ENCODE peak calls at places on chromosomes 12 and 14, in eight cellular contexts. A, E, S, K, T, Q, Y and B are unnamed samples.

GRCh38 chr14:100406505-100407131 is 83.5 kb downstream of the SLC25A47 start:
- DNase-seq in Y (peak), Q (no peak), T (no peak), A (no peak), S (peak), E (peak), K (peak), B (peak)

GRCh38 chr12:103748875-103749274 is 92.2 kb downstream of the NT5DC3 start:
- DNase-seq in Y (no peak), A (no peak), T (no peak), E (no peak), S (no peak), K (no peak), Q (no peak), B (no peak)

GRCh38 chr12:40829738-40830144 is 137.5 kb downstream of the CNTN1 start:
- DNase-seq in Q (no peak), T (no peak), K (no peak), Y (no peak), S (peak), A (no peak), E (no peak), B (peak)

GRCh38 chr14:44316647-44317432 is 190.2 kb downstream of the FSCB start:
- DNase-seq in Y (peak), Q (no peak), E (no peak), T (no peak), S (peak), A (peak), K (peak), B (peak)

GRCh38 chr12:14936224-14936861 is 2.0 kb downstream of the ERP27 start:
- DNase-seq in S (no peak), Q (no peak), K (no peak), Y (no peak), T (no peak), E (no peak), A (no peak), B (no peak)

GRCh38 chr12:123037791-123038190 is 57.3 kb downstream of the ARL6IP4 start:
- DNase-seq in S (no peak), E (no peak), Q (no peak), K (no peak), T (no peak), Y (no peak), A (no peak), B (no peak)

GRCh38 chr14:30928462-30928861 is 54.1 kb downstream of the COCH start:
- DNase-seq in T (no peak), A (no peak), K (no peak), E (no peak), Y (peak), S (peak), Q (no peak), B (no peak)

GRCh38 chr12:130990034-130990433 is 36.3 kb downstream of the ADGRD1 start:
- DNase-seq in T (no peak), Y (no peak), Q (no peak), E (peak), A (no peak), S (no peak), K (peak), B (no peak)

GRCh38 chr12:64612843-64613242 is 2.5 kb downstream of the RASSF3 start:
- DNase-seq in E (no peak), Y (peak), Q (peak), S (no peak), T (no peak), K (no peak), A (no peak), B (peak)

GRCh38 chr14:71541271-71541670 is 391.0 kb upstream of the RGS6 start:
- DNase-seq in S (no peak), Q (no peak), Y (no peak), K (no peak), T (no peak), E (no peak), A (no peak), B (no peak)

GRCh38 chr12:94073441-94074051 is 74.8 kb upstream of the PLXNC1 start:
- DNase-seq in Y (peak), K (no peak), E (peak), A (no peak), T (no peak), Q (no peak), S (no peak), B (no peak)

GRCh38 chr12:6222009-6222702 is 22.0 kb downstream of the CD9 start:
- DNase-seq in K (peak), T (no peak), S (peak), E (no peak), A (peak), Y (peak), Q (no peak), B (no peak)

GRCh38 chr12:2845280-2845679 is 10.4 kb upstream of the NRIP2 start:
- DNase-seq in E (no peak), S (peak), T (peak), K (no peak), Q (no peak), Y (peak), A (no peak), B (peak)

GRCh38 chr12:13950502-13950901 is 30.9 kb downstream of the GRIN2B start:
- DNase-seq in T (no peak), E (no peak), S (no peak), Y (no peak), Q (no peak), A (no peak), K (peak), B (no peak)

GRCh38 chr14:25756880-25757279 is 706.9 kb upstream of the STXBP6 start:
- DNase-seq in K (no peak), A (no peak), S (no peak), Y (no peak), T (no peak), Q (no peak), E (no peak), B (no peak)

GRCh38 chr14:21428930-21429329 is 27.0 kb downstream of the CHD8 start:
- DNase-seq in Q (no peak), T (no peak), A (no peak), S (peak), E (peak), Y (no peak), K (no peak), B (no peak)

GRCh38 chr14:24535737-24536136 is 27.7 kb upstream of the CMA1 start:
- DNase-seq in Y (no peak), Q (no peak), S (no peak), T (no peak), K (no peak), A (no peak), E (no peak), B (no peak)

GRCh38 chr14:87698496-87698895 is 294.5 kb downstream of the GALC start:
- DNase-seq in A (no peak), Q (no peak), T (no peak), Y (no peak), K (no peak), S (no peak), E (no peak), B (no peak)

GRCh38 chr14:94447206-94447605 is 5.4 kb downstream of the SERPINA11 start:
- DNase-seq in Q (no peak), T (no peak), E (no peak), S (no peak), Y (no peak), K (no peak), A (no peak), B (no peak)

GRCh38 chr12:69366796-69367195 is 7.3 kb downstream of the YEATS4 start:
- DNase-seq in T (no peak), Q (no peak), K (no peak), E (no peak), A (no peak), S (no peak), Y (no peak), B (no peak)

GRCh38 chr12:14322403-14322802 is 43.1 kb upstream of the ATF7IP start:
- DNase-seq in A (no peak), E (no peak), S (no peak), K (no peak), Y (peak), Q (no peak), T (no peak), B (peak)

GRCh38 chr12:99154264-99154982 is 493.1 kb upstream of the GARIN6 start:
- DNase-seq in K (no peak), A (no peak), E (no peak), Q (no peak), S (peak), Y (peak), T (peak), B (peak)

GRCh38 chr14:88541324-88541723 is 13.5 kb downstream of the PTPN21 start:
- DNase-seq in A (no peak), Q (no peak), S (no peak), K (no peak), Y (no peak), E (no peak), T (no peak), B (no peak)

GRCh38 chr12:124835652-124836410 is 27.8 kb downstream of the SCARB1 start:
- DNase-seq in Q (no peak), S (no peak), E (no peak), A (no peak), Y (no peak), T (no peak), K (no peak), B (peak)

GRCh38 chr14:70045715-70046535 is 142.8 kb downstream of the SLC8A3 start:
- DNase-seq in K (peak), Q (no peak), A (no peak), T (no peak), E (peak), Y (peak), S (peak), B (peak)

GRCh38 chr12:90399317-90399716 is 555.7 kb downstream of the CCER1 start:
- DNase-seq in Q (no peak), Y (peak), S (no peak), A (no peak), T (no peak), E (no peak), K (no peak), B (peak)

GRCh38 chr12:6782903-6783571 is 6.3 kb upstream of the CD4 start:
- DNase-seq in T (no peak), A (no peak), K (no peak), S (no peak), Y (no peak), E (no peak), Q (peak), B (no peak)

GRCh38 chr14:72616294-72616693 is 277.6 kb downstream of the DPF3 start:
- DNase-seq in E (no peak), Y (peak), K (no peak), S (peak), Q (no peak), T (no peak), A (no peak), B (peak)

GRCh38 chr14:104865069-104865630 is at the start of gene CEP170B:
- DNase-seq in Q (peak), E (no peak), K (peak), T (no peak), Y (peak), S (no peak), A (no peak), B (peak)

GRCh38 chr14:88352299-88353097 is 29.4 kb upstream of the KCNK10 start:
- DNase-seq in T (no peak), A (no peak), E (no peak), Q (no peak), K (no peak), Y (peak), S (peak), B (no peak)

GRCh38 chr14:91869556-91869955 is 2.2 kb upstream of the TC2N start:
- DNase-seq in A (no peak), Q (no peak), E (no peak), Y (no peak), S (peak), T (no peak), K (no peak), B (no peak)

GRCh38 chr12:52202361-52203078 is 10.7 kb upstream of the KRT80 start:
- DNase-seq in E (no peak), A (peak), Y (peak), K (no peak), S (no peak), Q (no peak), T (no peak), B (peak)

GRCh38 chr12:42320796-42321195 is 5.1 kb downstream of the ZCRB1 start:
- DNase-seq in Q (no peak), A (no peak), Y (no peak), E (no peak), T (no peak), S (no peak), K (no peak), B (no peak)

GRCh38 chr14:64758025-64758521 is 53.8 kb downstream of the PLEKHG3 start:
- DNase-seq in S (peak), K (no peak), T (peak), A (peak), Q (no peak), E (peak), Y (peak), B (peak)

GRCh38 chr12:75977590-75977951 is 54.0 kb downstream of the PHLDA1 start:
- DNase-seq in T (no peak), Q (no peak), K (no peak), S (no peak), Y (no peak), A (no peak), E (no peak), B (no peak)
- H3K4me3 ChIP-seq in T (no peak), Q (no peak), K (no peak), S (no peak), Y (no peak), A (no peak), E (no peak), B (no peak)

GRCh38 chr12:30320561-30320960 is 375.1 kb downstream of the IPO8 start:
- DNase-seq in A (no peak), T (no peak), E (no peak), S (no peak), Y (no peak), Q (no peak), K (no peak), B (no peak)

GRCh38 chr12:30323008-30323407 is 372.7 kb downstream of the IPO8 start:
- DNase-seq in E (no peak), T (no peak), A (no peak), Y (peak), S (no peak), K (no peak), Q (no peak), B (peak)
- TF ChIP-seq CTCF in E (no peak), T (no peak), A (no peak), Y (peak), S (no peak), K (no peak), Q (no peak), B (peak)

DNA sequence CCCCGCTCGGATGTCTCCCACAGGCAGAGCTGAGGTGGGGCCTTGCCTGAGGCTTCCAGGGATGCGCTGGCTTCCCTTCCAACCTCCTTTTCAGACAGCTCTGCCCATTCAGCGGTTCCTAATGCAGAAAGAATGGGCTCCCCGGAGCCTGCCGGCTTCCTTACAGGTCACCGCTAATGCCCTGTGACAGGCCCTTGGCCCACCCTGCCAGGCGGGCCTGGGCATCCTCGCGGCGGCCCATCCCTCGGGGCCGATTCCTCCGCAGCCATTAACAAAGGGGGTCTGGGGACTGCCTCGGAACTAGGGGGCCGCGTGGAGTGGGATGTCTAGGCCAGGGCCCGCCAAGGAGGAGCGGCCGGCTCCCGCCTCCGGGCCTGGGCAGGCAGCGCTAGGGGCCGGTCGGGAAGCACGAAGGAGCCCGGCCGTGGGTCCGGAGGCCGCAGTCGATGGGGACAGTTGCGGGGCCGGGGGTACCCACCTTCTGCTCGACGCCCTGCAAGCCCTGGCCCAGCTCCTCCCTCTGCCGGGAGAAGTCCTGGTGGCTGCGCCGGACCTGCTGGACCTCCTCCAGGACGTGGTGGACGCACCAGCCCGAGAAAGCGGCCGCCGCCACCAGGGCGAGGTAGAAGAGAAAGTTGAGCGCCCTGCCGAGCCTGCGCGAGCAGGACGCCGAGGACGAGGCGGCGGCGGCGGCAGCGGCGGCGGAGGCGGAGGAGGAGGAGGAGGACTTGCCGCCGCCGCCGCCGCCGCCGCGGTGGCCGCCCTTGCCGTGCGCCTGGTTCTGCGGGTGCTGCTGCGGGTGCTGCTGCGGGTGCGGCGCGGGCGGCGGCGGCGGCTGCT is 709 bp downstream of the CKAP4 start:
- DNase-seq in Q (peak), E (peak), A (no peak), S (peak), K (peak), T (peak), Y (peak), B (peak)
- H3K4me3 ChIP-seq in Q (peak), E (peak), A (peak), S (peak), K (peak), T (peak), Y (peak), B (peak)

DNA sequence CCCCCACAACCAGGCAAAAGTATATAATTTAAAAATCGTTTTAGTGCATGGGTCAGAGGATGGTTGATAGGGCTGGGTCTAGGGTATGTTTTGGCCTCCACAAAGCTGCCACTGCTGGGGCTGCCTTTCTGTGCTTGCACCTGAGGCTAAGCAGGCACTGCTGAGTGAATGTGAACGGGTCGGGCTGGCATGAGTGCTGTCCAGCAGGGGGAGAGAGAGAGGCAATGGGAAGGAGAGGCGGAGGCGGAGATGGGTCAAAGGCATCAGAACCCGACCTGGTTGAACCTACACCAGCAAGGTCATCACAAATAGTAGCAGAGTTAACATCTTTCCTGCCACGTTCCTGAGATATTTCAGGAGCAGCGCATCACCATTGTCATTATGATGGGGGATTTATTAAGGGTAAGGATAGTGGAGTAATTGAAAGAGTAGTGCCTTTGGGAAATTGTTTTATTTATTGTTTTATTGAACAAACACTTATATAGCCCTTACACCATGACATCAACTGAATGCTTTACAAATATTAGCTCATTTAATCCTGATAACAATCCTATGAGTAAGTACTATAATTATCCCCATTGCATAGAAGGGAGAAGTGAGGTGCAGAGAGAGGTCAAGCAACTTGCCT is 5.8 kb upstream of the NRXN3 start:
- DNase-seq in T (no peak), K (peak), S (no peak), Q (peak), E (no peak), A (no peak), Y (no peak), B (no peak)
- TF ChIP-seq CTCF in T (no peak), K (peak), S (peak), Q (peak), E (no peak), A (peak), Y (peak), B (no peak)

DNA sequence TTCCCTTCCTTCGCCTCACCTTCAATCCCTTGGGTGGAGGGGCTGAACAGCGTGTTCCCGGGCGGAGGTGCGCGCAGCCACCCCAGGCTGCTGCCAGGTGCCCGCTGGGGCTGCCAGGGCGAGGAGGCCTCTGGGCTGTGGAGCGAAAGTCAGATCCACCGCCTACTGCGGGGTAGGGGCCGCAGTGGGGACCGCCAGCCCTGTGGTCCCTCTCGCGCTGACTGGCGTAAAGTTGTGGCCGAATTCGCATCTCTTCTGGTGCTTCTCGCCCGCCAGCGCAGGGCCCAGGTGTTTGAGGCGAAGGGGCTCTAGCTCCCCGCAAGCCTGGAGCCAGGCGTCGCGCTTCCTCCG is 6.9 kb upstream of the HOXC4 start:
- DNase-seq in T (no peak), Q (no peak), E (no peak), K (no peak), A (no peak), Y (no peak), S (no peak), B (no peak)
- H3K4me3 ChIP-seq in T (no peak), Q (no peak), E (no peak), K (no peak), A (no peak), Y (no peak), S (peak), B (no peak)

GRCh38 chr12:120941846-120942405 is 36.4 kb upstream of the HNF1A start:
- DNase-seq in K (no peak), A (no peak), S (no peak), Y (no peak), E (no peak), T (no peak), Q (no peak), B (no peak)

GRCh38 chr12:120941412-120941811 is 36.9 kb upstream of the HNF1A start:
- DNase-seq in T (no peak), A (no peak), S (no peak), E (no peak), Q (no peak), K (no peak), Y (no peak), B (no peak)

GRCh38 chr12:120939523-120939922 is 35.4 kb upstream of the SPPL3 start:
- DNase-seq in Q (no peak), T (no peak), K (peak), A (no peak), S (no peak), Y (no peak), E (peak), B (no peak)

GRCh38 chr12:120939954-120940353 is 35.8 kb upstream of the SPPL3 start:
- DNase-seq in Q (no peak), A (no peak), K (no peak), E (no peak), T (no peak), S (no peak), Y (no peak), B (no peak)

DNA sequence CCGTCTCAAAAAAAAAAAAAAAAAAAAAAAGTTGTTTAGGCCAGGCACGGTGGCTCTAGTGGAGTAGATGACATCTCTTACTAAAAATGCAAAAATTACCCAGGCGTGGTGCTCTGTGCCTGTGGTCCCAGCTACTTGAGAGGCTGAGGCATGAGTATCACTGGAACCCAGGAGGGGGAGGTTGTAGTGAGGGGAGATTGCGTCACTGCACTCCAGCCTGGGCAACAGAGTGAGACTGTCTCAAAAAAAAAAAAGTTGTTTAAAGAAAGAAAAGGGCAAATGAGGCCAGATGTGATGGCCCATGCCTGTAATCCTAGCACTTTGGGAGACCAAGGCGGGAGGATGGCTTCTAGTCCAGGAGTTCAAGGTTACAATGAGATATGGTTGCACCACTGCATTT is 36.6 kb upstream of the SPPL3 start:
- DNase-seq in K (no peak), E (peak), Y (no peak), S (no peak), A (no peak), T (no peak), Q (no peak), B (peak)
- TF ChIP-seq CTCF in K (no peak), E (no peak), Y (no peak), S (no peak), A (no peak), T (no peak), Q (no peak), B (no peak)

GRCh38 chr12:96210376-96211055 is 16.3 kb downstream of the ELK3 start:
- DNase-seq in Q (no peak), K (peak), A (no peak), Y (no peak), E (no peak), T (no peak), S (no peak), B (no peak)
- H3K4me3 ChIP-seq in Q (peak), K (no peak), A (no peak), Y (no peak), E (no peak), T (no peak), S (no peak), B (no peak)

GRCh38 chr12:24778486-24779304 is 170.2 kb downstream of the BCAT1 start:
- DNase-seq in K (no peak), E (no peak), T (no peak), A (no peak), Y (peak), Q (peak), S (peak), B (peak)
- TF ChIP-seq CTCF in K (peak), E (peak), T (peak), A (peak), Y (peak), Q (peak), S (peak), B (peak)